ENCODE peak calls at places on chromosomes 6 and 20, in five cellular contexts. Y is colonic mucosa; A is stimulated activated CD8-positive, alpha-beta memory T cell treated with anti-CD3 and anti-CD28 coated beads, Interleukin-15, amount 100 ng/mL, for 24 hours; F is HTR-8/SVneo; O is endothelial cell. L is an unnamed sample.

GRCh38 chr6:37130704-37131103 is 39.2 kb upstream of the PIM1 start:
- DNase-seq in Y (peak; percentile 55), A (no peak), F (no peak), O (no peak), L (no peak)

GRCh38 chr20:19757973-19758887 is at the start of gene RIN2:
- DNase-seq in Y (no peak), A (no peak), F (peak; percentile 95), O (peak; percentile 96), L (peak; percentile 94)

GRCh38 chr20:57695012-57695411 is 14.8 kb downstream of the PMEPA1 start:
- DNase-seq in Y (no peak), A (no peak), F (no peak), O (no peak), L (peak; percentile 78)

GRCh38 chr6:34349226-34349625 is 43.2 kb downstream of the NUDT3 start:
- DNase-seq in Y (no peak), A (no peak), F (no peak), O (no peak), L (no peak)

GRCh38 chr6:45816674-45817297 is 198.9 kb downstream of the CLIC5 start:
- DNase-seq in Y (no peak), A (no peak), F (peak; percentile 27), O (no peak), L (no peak)

GRCh38 chr6:163392533-163392932 is 22.0 kb upstream of the QKI start:
- DNase-seq in Y (no peak), A (no peak), F (no peak), O (no peak), L (peak; percentile 35)

GRCh38 chr20:61271273-61272221 is 19.5 kb downstream of the CDH4 start:
- DNase-seq in Y (no peak), A (no peak), F (no peak), O (no peak), L (no peak)

GRCh38 chr6:136579800-136580199 is 29.6 kb upstream of the MAP7 start:
- DNase-seq in Y (no peak), A (no peak), F (no peak), O (no peak), L (no peak)

GRCh38 chr6:123380257-123380656 is 256.5 kb downstream of the TRDN start:
- DNase-seq in Y (no peak), A (no peak), F (peak; percentile 5), O (peak; percentile 39), L (no peak)

GRCh38 chr6:27532820-27533538 is 60.1 kb upstream of the ZNF184 start:
- DNase-seq in Y (no peak), A (no peak), F (peak; percentile 53), O (no peak), L (no peak)

GRCh38 chr20:14707865-14708574 is 370.6 kb upstream of the FLRT3 start:
- DNase-seq in Y (no peak), A (no peak), F (no peak), O (no peak), L (no peak)

GRCh38 chr20:32439132-32439829 is 81.2 kb downstream of the ASXL1 start:
- DNase-seq in Y (no peak), A (no peak), F (no peak), O (no peak), L (no peak)

GRCh38 chr20:4661191-4661590 is 60.5 kb upstream of the PRND start:
- DNase-seq in Y (no peak), A (no peak), F (no peak), O (no peak), L (no peak)

GRCh38 chr6:26175428-26176181 is 88.4 kb downstream of the HFE start:
- DNase-seq in Y (peak; percentile 79), A (no peak), F (peak; percentile 40), O (peak; percentile 53), L (no peak)

GRCh38 chr20:421685-422250 is 13.7 kb downstream of the RBCK1 start:
- DNase-seq in Y (no peak), A (no peak), F (no peak), O (no peak), L (no peak)

GRCh38 chr6:11938285-11938890 is 73.7 kb upstream of the HIVEP1 start:
- DNase-seq in Y (peak; percentile 43), A (no peak), F (no peak), O (peak; percentile 54), L (peak; percentile 53)

L was measured in prostate gland.